ENCODE peak calls at places on chromosomes 4 and X, in nine cellular contexts. One of them, this sample, is unnamed.

GRCh38 chr4:129926936-129927335 is 831.0 kb downstream of the C4orf33 start:
- DNase-seq in Daoy: no peak
- DNase-seq in foreskin keratinocyte: peak; percentile 7
- DNase-seq in ELF-1: no peak
- DNase-seq in SK-MEL-5: peak; percentile 5
- DNase-seq in MCF 10A: peak; percentile 21
- DNase-seq in activated effector memory CD4-positive, alpha-beta T cell treated with Interleukin-2 at 50 U/mL for 16 hours: no peak
- DNase-seq in aorta: no peak
- DNase-seq in CD4-positive, alpha-beta T cell: no peak
- DNase-seq in this sample: peak; percentile 19

GRCh38 chr4:144343143-144343755 is 202.7 kb upstream of the GYPA start:
- DNase-seq in Daoy: no peak
- DNase-seq in foreskin keratinocyte: no peak
- DNase-seq in ELF-1: no peak
- DNase-seq in SK-MEL-5: no peak
- DNase-seq in MCF 10A: no peak
- DNase-seq in activated effector memory CD4-positive, alpha-beta T cell treated with Interleukin-2 at 50 U/mL for 16 hours: no peak
- DNase-seq in aorta: no peak
- DNase-seq in CD4-positive, alpha-beta T cell: no peak
- DNase-seq in this sample: no peak

GRCh38 chr4:130424211-130424610 is 1328.3 kb downstream of the C4orf33 start:
- DNase-seq in Daoy: no peak
- DNase-seq in foreskin keratinocyte: peak; percentile 59
- DNase-seq in ELF-1: no peak
- DNase-seq in SK-MEL-5: no peak
- DNase-seq in MCF 10A: peak; percentile 17
- DNase-seq in activated effector memory CD4-positive, alpha-beta T cell treated with Interleukin-2 at 50 U/mL for 16 hours: no peak
- DNase-seq in aorta: no peak
- DNase-seq in CD4-positive, alpha-beta T cell: no peak
- DNase-seq in this sample: no peak

GRCh38 chr4:88240297-88240714 is 44.1 kb downstream of the PPM1K start:
- DNase-seq in Daoy: no peak
- DNase-seq in foreskin keratinocyte: no peak
- DNase-seq in ELF-1: no peak
- DNase-seq in SK-MEL-5: no peak
- DNase-seq in MCF 10A: no peak
- DNase-seq in activated effector memory CD4-positive, alpha-beta T cell treated with Interleukin-2 at 50 U/mL for 16 hours: no peak
- DNase-seq in aorta: peak; percentile 72
- DNase-seq in CD4-positive, alpha-beta T cell: no peak
- DNase-seq in this sample: no peak

GRCh38 chr4:147596976-147597375 is 20.2 kb upstream of the TMEM184C start:
- DNase-seq in Daoy: peak; percentile 55
- DNase-seq in foreskin keratinocyte: peak; percentile 77
- DNase-seq in ELF-1: no peak
- DNase-seq in SK-MEL-5: no peak
- DNase-seq in MCF 10A: peak; percentile 94
- DNase-seq in activated effector memory CD4-positive, alpha-beta T cell treated with Interleukin-2 at 50 U/mL for 16 hours: no peak
- DNase-seq in aorta: peak; percentile 49
- DNase-seq in CD4-positive, alpha-beta T cell: no peak
- DNase-seq in this sample: no peak

GRCh38 chrX:43655961-43656494 is at the start of gene MAOA:
- DNase-seq in Daoy: peak; percentile 9
- DNase-seq in foreskin keratinocyte: peak; percentile 34
- DNase-seq in ELF-1: peak; percentile 53
- DNase-seq in SK-MEL-5: no peak
- DNase-seq in MCF 10A: peak; percentile 73
- DNase-seq in activated effector memory CD4-positive, alpha-beta T cell treated with Interleukin-2 at 50 U/mL for 16 hours: peak; percentile 2
- DNase-seq in aorta: peak; percentile 84
- DNase-seq in CD4-positive, alpha-beta T cell: no peak
- DNase-seq in this sample: peak; percentile 50

GRCh38 chrX:111041018-111041462 is 55.0 kb upstream of the PAK3 start:
- DNase-seq in Daoy: peak; percentile 77
- DNase-seq in foreskin keratinocyte: peak; percentile 87
- DNase-seq in ELF-1: no peak
- DNase-seq in SK-MEL-5: peak; percentile 4
- DNase-seq in MCF 10A: peak; percentile 92
- DNase-seq in activated effector memory CD4-positive, alpha-beta T cell treated with Interleukin-2 at 50 U/mL for 16 hours: no peak
- DNase-seq in aorta: no peak
- DNase-seq in CD4-positive, alpha-beta T cell: peak; percentile 5
- DNase-seq in this sample: no peak

GRCh38 chr4:169189372-169189771 is 81.4 kb downstream of the SH3RF1 start:
- DNase-seq in Daoy: no peak
- DNase-seq in foreskin keratinocyte: no peak
- DNase-seq in ELF-1: no peak
- DNase-seq in SK-MEL-5: no peak
- DNase-seq in MCF 10A: no peak
- DNase-seq in activated effector memory CD4-positive, alpha-beta T cell treated with Interleukin-2 at 50 U/mL for 16 hours: no peak
- DNase-seq in aorta: no peak
- DNase-seq in CD4-positive, alpha-beta T cell: no peak
- DNase-seq in this sample: no peak

GRCh38 chr4:37762294-37763163 is 64.0 kb upstream of the PGM2 start:
- DNase-seq in Daoy: peak; percentile 41
- DNase-seq in foreskin keratinocyte: peak; percentile 97
- DNase-seq in ELF-1: no peak
- DNase-seq in SK-MEL-5: peak; percentile 52
- DNase-seq in MCF 10A: peak; percentile 80
- DNase-seq in activated effector memory CD4-positive, alpha-beta T cell treated with Interleukin-2 at 50 U/mL for 16 hours: no peak
- DNase-seq in aorta: no peak
- DNase-seq in CD4-positive, alpha-beta T cell: no peak
- DNase-seq in this sample: no peak

GRCh38 chrX:77426811-77427210 is 20.4 kb upstream of the FGF16 start:
- DNase-seq in Daoy: no peak
- DNase-seq in foreskin keratinocyte: no peak
- DNase-seq in ELF-1: no peak
- DNase-seq in SK-MEL-5: no peak
- DNase-seq in MCF 10A: peak; percentile 32
- DNase-seq in activated effector memory CD4-positive, alpha-beta T cell treated with Interleukin-2 at 50 U/mL for 16 hours: no peak
- DNase-seq in aorta: no peak
- DNase-seq in CD4-positive, alpha-beta T cell: no peak
- DNase-seq in this sample: no peak

GRCh38 chr4:170190265-170190664 is 100.5 kb upstream of the AADAT start:
- DNase-seq in Daoy: no peak
- DNase-seq in foreskin keratinocyte: peak; percentile 13
- DNase-seq in ELF-1: peak; percentile 4
- DNase-seq in SK-MEL-5: no peak
- DNase-seq in MCF 10A: no peak
- DNase-seq in activated effector memory CD4-positive, alpha-beta T cell treated with Interleukin-2 at 50 U/mL for 16 hours: no peak
- DNase-seq in aorta: no peak
- DNase-seq in CD4-positive, alpha-beta T cell: no peak
- DNase-seq in this sample: no peak

GRCh38 chr4:73998040-73999011 is at the start of gene CXCL5:
- DNase-seq in Daoy: no peak
- DNase-seq in foreskin keratinocyte: peak; percentile 60
- DNase-seq in ELF-1: peak; percentile 68
- DNase-seq in SK-MEL-5: no peak
- DNase-seq in MCF 10A: no peak
- DNase-seq in activated effector memory CD4-positive, alpha-beta T cell treated with Interleukin-2 at 50 U/mL for 16 hours: no peak
- DNase-seq in aorta: peak; percentile 61
- DNase-seq in CD4-positive, alpha-beta T cell: no peak
- DNase-seq in this sample: no peak

GRCh38 chr4:6902318-6903042 is 7.1 kb upstream of the TBC1D14 start:
- DNase-seq in Daoy: no peak
- DNase-seq in foreskin keratinocyte: no peak
- DNase-seq in ELF-1: no peak
- DNase-seq in SK-MEL-5: no peak
- DNase-seq in MCF 10A: no peak
- DNase-seq in activated effector memory CD4-positive, alpha-beta T cell treated with Interleukin-2 at 50 U/mL for 16 hours: no peak
- DNase-seq in aorta: no peak
- DNase-seq in CD4-positive, alpha-beta T cell: no peak
- DNase-seq in this sample: no peak

GRCh38 chr4:122914292-122914904 is 8.0 kb downstream of the NUDT6 start:
- DNase-seq in Daoy: no peak
- DNase-seq in foreskin keratinocyte: peak; percentile 39
- DNase-seq in ELF-1: no peak
- DNase-seq in SK-MEL-5: peak; percentile 72
- DNase-seq in MCF 10A: peak; percentile 43
- DNase-seq in activated effector memory CD4-positive, alpha-beta T cell treated with Interleukin-2 at 50 U/mL for 16 hours: no peak
- DNase-seq in aorta: no peak
- DNase-seq in CD4-positive, alpha-beta T cell: no peak
- DNase-seq in this sample: no peak

GRCh38 chr4:76585897-76586360 is 150.9 kb downstream of the SHROOM3 start:
- DNase-seq in Daoy: peak; percentile 64
- DNase-seq in foreskin keratinocyte: peak; percentile 54
- DNase-seq in ELF-1: peak; percentile 97
- DNase-seq in SK-MEL-5: no peak
- DNase-seq in MCF 10A: peak; percentile 85
- DNase-seq in activated effector memory CD4-positive, alpha-beta T cell treated with Interleukin-2 at 50 U/mL for 16 hours: no peak
- DNase-seq in aorta: peak; percentile 80
- DNase-seq in CD4-positive, alpha-beta T cell: no peak
- DNase-seq in this sample: peak; percentile 10

GRCh38 chr4:73607375-73608026 is 12.7 kb downstream of the RASSF6 start:
- DNase-seq in Daoy: no peak
- DNase-seq in foreskin keratinocyte: no peak
- DNase-seq in ELF-1: no peak
- DNase-seq in SK-MEL-5: no peak
- DNase-seq in MCF 10A: no peak
- DNase-seq in activated effector memory CD4-positive, alpha-beta T cell treated with Interleukin-2 at 50 U/mL for 16 hours: no peak
- DNase-seq in aorta: no peak
- DNase-seq in CD4-positive, alpha-beta T cell: no peak
- DNase-seq in this sample: no peak

GRCh38 chrX:77451041-77451440 is 3.9 kb downstream of the FGF16 start:
- DNase-seq in Daoy: no peak
- DNase-seq in foreskin keratinocyte: peak; percentile 54
- DNase-seq in ELF-1: no peak
- DNase-seq in SK-MEL-5: no peak
- DNase-seq in MCF 10A: peak; percentile 11
- DNase-seq in activated effector memory CD4-positive, alpha-beta T cell treated with Interleukin-2 at 50 U/mL for 16 hours: no peak
- DNase-seq in aorta: no peak
- DNase-seq in CD4-positive, alpha-beta T cell: no peak
- DNase-seq in this sample: no peak

GRCh38 chr4:47720787-47721186 is 117.1 kb downstream of the CORIN start:
- DNase-seq in Daoy: no peak
- DNase-seq in foreskin keratinocyte: no peak
- DNase-seq in ELF-1: no peak
- DNase-seq in SK-MEL-5: no peak
- DNase-seq in MCF 10A: no peak
- DNase-seq in activated effector memory CD4-positive, alpha-beta T cell treated with Interleukin-2 at 50 U/mL for 16 hours: no peak
- DNase-seq in aorta: no peak
- DNase-seq in CD4-positive, alpha-beta T cell: no peak
- DNase-seq in this sample: no peak

GRCh38 chrX:10189317-10190268 is 32.8 kb downstream of the CLCN4 start:
- DNase-seq in Daoy: peak; percentile 62
- DNase-seq in foreskin keratinocyte: peak; percentile 20
- DNase-seq in ELF-1: peak; percentile 93
- DNase-seq in SK-MEL-5: peak; percentile 72
- DNase-seq in MCF 10A: peak; percentile 78
- DNase-seq in activated effector memory CD4-positive, alpha-beta T cell treated with Interleukin-2 at 50 U/mL for 16 hours: peak; percentile 40
- DNase-seq in aorta: peak; percentile 75
- DNase-seq in CD4-positive, alpha-beta T cell: peak; percentile 62
- DNase-seq in this sample: peak; percentile 65

GRCh38 chr4:75708218-75708691 is 16.1 kb upstream of the USO1 start:
- DNase-seq in Daoy: no peak
- DNase-seq in foreskin keratinocyte: no peak
- DNase-seq in ELF-1: peak; percentile 37
- DNase-seq in SK-MEL-5: peak; percentile 97
- DNase-seq in MCF 10A: no peak
- DNase-seq in activated effector memory CD4-positive, alpha-beta T cell treated with Interleukin-2 at 50 U/mL for 16 hours: peak; percentile 29
- DNase-seq in aorta: no peak
- DNase-seq in CD4-positive, alpha-beta T cell: peak; percentile 24
- DNase-seq in this sample: no peak

GRCh38 chr4:176742211-176742610 is 50.5 kb downstream of the VEGFC start:
- DNase-seq in Daoy: no peak
- DNase-seq in foreskin keratinocyte: no peak
- DNase-seq in ELF-1: no peak
- DNase-seq in SK-MEL-5: no peak
- DNase-seq in MCF 10A: no peak
- DNase-seq in activated effector memory CD4-positive, alpha-beta T cell treated with Interleukin-2 at 50 U/mL for 16 hours: no peak
- DNase-seq in aorta: no peak
- DNase-seq in CD4-positive, alpha-beta T cell: no peak
- DNase-seq in this sample: no peak

GRCh38 chr4:124372916-124373315 is 339.6 kb downstream of the ANKRD50 start:
- DNase-seq in Daoy: no peak
- DNase-seq in foreskin keratinocyte: no peak
- DNase-seq in ELF-1: no peak
- DNase-seq in SK-MEL-5: no peak
- DNase-seq in MCF 10A: no peak
- DNase-seq in activated effector memory CD4-positive, alpha-beta T cell treated with Interleukin-2 at 50 U/mL for 16 hours: no peak
- DNase-seq in aorta: no peak
- DNase-seq in CD4-positive, alpha-beta T cell: no peak
- DNase-seq in this sample: no peak

GRCh38 chr4:140071806-140072205 is 82.2 kb downstream of the MAML3 start:
- DNase-seq in Daoy: peak; percentile 53
- DNase-seq in foreskin keratinocyte: no peak
- DNase-seq in ELF-1: no peak
- DNase-seq in SK-MEL-5: peak; percentile 75
- DNase-seq in MCF 10A: no peak
- DNase-seq in activated effector memory CD4-positive, alpha-beta T cell treated with Interleukin-2 at 50 U/mL for 16 hours: peak; percentile 26
- DNase-seq in aorta: no peak
- DNase-seq in CD4-positive, alpha-beta T cell: peak; percentile 35
- DNase-seq in this sample: no peak

GRCh38 chr4:152283806-152284470 is 252.0 kb downstream of the FBXW7 start:
- DNase-seq in Daoy: peak; percentile 18
- DNase-seq in foreskin keratinocyte: peak; percentile 40
- DNase-seq in ELF-1: no peak
- DNase-seq in SK-MEL-5: no peak
- DNase-seq in MCF 10A: no peak
- DNase-seq in activated effector memory CD4-positive, alpha-beta T cell treated with Interleukin-2 at 50 U/mL for 16 hours: no peak
- DNase-seq in aorta: no peak
- DNase-seq in CD4-positive, alpha-beta T cell: no peak
- DNase-seq in this sample: no peak

GRCh38 chr4:77636902-77637301 is 31.3 kb downstream of the CXCL13 start:
- DNase-seq in Daoy: peak; percentile 78
- DNase-seq in foreskin keratinocyte: peak; percentile 95
- DNase-seq in ELF-1: no peak
- DNase-seq in SK-MEL-5: no peak
- DNase-seq in MCF 10A: peak; percentile 97
- DNase-seq in activated effector memory CD4-positive, alpha-beta T cell treated with Interleukin-2 at 50 U/mL for 16 hours: no peak
- DNase-seq in aorta: no peak
- DNase-seq in CD4-positive, alpha-beta T cell: no peak
- DNase-seq in this sample: no peak

GRCh38 chrX:147920161-147920666 is 8.5 kb downstream of the FMR1 start:
- DNase-seq in Daoy: no peak
- DNase-seq in foreskin keratinocyte: no peak
- DNase-seq in ELF-1: no peak
- DNase-seq in SK-MEL-5: no peak
- DNase-seq in MCF 10A: no peak
- DNase-seq in activated effector memory CD4-positive, alpha-beta T cell treated with Interleukin-2 at 50 U/mL for 16 hours: no peak
- DNase-seq in aorta: no peak
- DNase-seq in CD4-positive, alpha-beta T cell: no peak
- DNase-seq in this sample: no peak

GRCh38 chrX:24124227-24124799 is 25.2 kb upstream of the ZFX start:
- DNase-seq in Daoy: no peak
- DNase-seq in foreskin keratinocyte: no peak
- DNase-seq in ELF-1: no peak
- DNase-seq in SK-MEL-5: no peak
- DNase-seq in MCF 10A: peak; percentile 31
- DNase-seq in activated effector memory CD4-positive, alpha-beta T cell treated with Interleukin-2 at 50 U/mL for 16 hours: no peak
- DNase-seq in aorta: no peak
- DNase-seq in CD4-positive, alpha-beta T cell: no peak
- DNase-seq in this sample: no peak

GRCh38 chrX:143429021-143429570 is 88.2 kb downstream of the SPANXN3 start:
- DNase-seq in Daoy: no peak
- DNase-seq in foreskin keratinocyte: no peak
- DNase-seq in ELF-1: no peak
- DNase-seq in SK-MEL-5: no peak
- DNase-seq in MCF 10A: peak; percentile 12
- DNase-seq in activated effector memory CD4-positive, alpha-beta T cell treated with Interleukin-2 at 50 U/mL for 16 hours: no peak
- DNase-seq in aorta: no peak
- DNase-seq in CD4-positive, alpha-beta T cell: no peak
- DNase-seq in this sample: no peak

GRCh38 chr4:144646523-144647094 is 653 bp downstream of the HHIP start:
- DNase-seq in Daoy: peak; percentile 36
- DNase-seq in foreskin keratinocyte: no peak
- DNase-seq in ELF-1: peak; percentile 40
- DNase-seq in SK-MEL-5: no peak
- DNase-seq in MCF 10A: peak; percentile 13
- DNase-seq in activated effector memory CD4-positive, alpha-beta T cell treated with Interleukin-2 at 50 U/mL for 16 hours: no peak
- DNase-seq in aorta: no peak
- DNase-seq in CD4-positive, alpha-beta T cell: no peak
- DNase-seq in this sample: peak; percentile 31

GRCh38 chrX:11555759-11556158 is 110.0 kb downstream of the ARHGAP6 start:
- DNase-seq in Daoy: peak; percentile 17
- DNase-seq in foreskin keratinocyte: no peak
- DNase-seq in ELF-1: no peak
- DNase-seq in SK-MEL-5: no peak
- DNase-seq in MCF 10A: no peak
- DNase-seq in activated effector memory CD4-positive, alpha-beta T cell treated with Interleukin-2 at 50 U/mL for 16 hours: no peak
- DNase-seq in aorta: no peak
- DNase-seq in CD4-positive, alpha-beta T cell: no peak
- DNase-seq in this sample: no peak

GRCh38 chr4:118957683-118958082 is 69.0 kb downstream of the SYNPO2 start:
- DNase-seq in Daoy: no peak
- DNase-seq in foreskin keratinocyte: no peak
- DNase-seq in ELF-1: no peak
- DNase-seq in SK-MEL-5: no peak
- DNase-seq in MCF 10A: no peak
- DNase-seq in activated effector memory CD4-positive, alpha-beta T cell treated with Interleukin-2 at 50 U/mL for 16 hours: no peak
- DNase-seq in aorta: no peak
- DNase-seq in CD4-positive, alpha-beta T cell: no peak
- DNase-seq in this sample: no peak